ENCODE peak calls at places on chromosomes 4 and X, in seven cellular contexts. A, W, Q, K, M, F and L are unnamed samples.
A peak's percentile ranks its signal among the peaks of the same experiment; 100 is the strongest.

GRCh38 chr4:113645771-113646455 is 115.6 kb downstream of the CAMK2D start:
- DNase-seq in A (no peak), W (no peak), Q (peak; percentile 26), K (no peak), M (no peak), F (no peak), L (no peak)

GRCh38 chr4:39706829-39707511 is 9.0 kb downstream of the UBE2K start:
- DNase-seq in A (no peak), W (no peak), Q (no peak), K (no peak), M (no peak), F (no peak), L (peak; percentile 44)

GRCh38 chr4:129138762-129139496 is 43.0 kb downstream of the C4orf33 start:
- DNase-seq in A (no peak), W (no peak), Q (no peak), K (no peak), M (no peak), F (no peak), L (no peak)

GRCh38 chr4:22356996-22357596 is 158.8 kb downstream of the ADGRA3 start:
- DNase-seq in A (no peak), W (no peak), Q (no peak), K (no peak), M (no peak), F (no peak), L (no peak)

GRCh38 chr4:1075809-1076524 is 37.4 kb downstream of the RNF212 start:
- DNase-seq in A (no peak), W (no peak), Q (no peak), K (no peak), M (no peak), F (no peak), L (no peak)

GRCh38 chr4:64497526-64497925 is 88.3 kb upstream of the TECRL start:
- DNase-seq in A (no peak), W (no peak), Q (no peak), K (no peak), M (no peak), F (no peak), L (no peak)

GRCh38 chrX:43655151-43655676 is 885 bp upstream of the MAOA start:
- DNase-seq in A (no peak), W (peak; percentile 18), Q (no peak), K (peak; percentile 37), M (no peak), F (no peak), L (no peak)

GRCh38 chr4:137124278-137124932 is 407.9 kb downstream of the PCDH18 start:
- DNase-seq in A (no peak), W (no peak), Q (peak; percentile 94), K (no peak), M (no peak), F (no peak), L (no peak)

GRCh38 chrX:150200820-150201287 is 162.3 kb upstream of the MAMLD1 start:
- DNase-seq in A (no peak), W (no peak), Q (peak; percentile 33), K (peak; percentile 73), M (peak; percentile 52), F (peak; percentile 50), L (no peak)

GRCh38 chrX:13177921-13178320 is 133.5 kb upstream of the FAM9C start:
- DNase-seq in A (no peak), W (no peak), Q (no peak), K (no peak), M (no peak), F (no peak), L (no peak)

GRCh38 chr4:8516061-8516573 is 64.1 kb upstream of the GPR78 start:
- DNase-seq in A (no peak), W (no peak), Q (no peak), K (no peak), M (no peak), F (no peak), L (no peak)

GRCh38 chr4:185512516-185512915 is 22.8 kb downstream of the PDLIM3 start:
- DNase-seq in A (no peak), W (no peak), Q (no peak), K (no peak), M (no peak), F (no peak), L (no peak)

GRCh38 chrX:30713061-30713525 is 59.9 kb downstream of the GK start:
- DNase-seq in A (no peak), W (peak; percentile 11), Q (peak; percentile 4), K (peak; percentile 36), M (peak; percentile 23), F (peak; percentile 32), L (peak; percentile 51)

GRCh38 chr4:108703966-108704365 is 53.6 kb downstream of the OSTC start:
- DNase-seq in A (no peak), W (no peak), Q (no peak), K (no peak), M (no peak), F (no peak), L (no peak)

GRCh38 chr4:121749225-121749624 is 15.7 kb downstream of the SMIM43 start:
- DNase-seq in A (no peak), W (no peak), Q (no peak), K (no peak), M (no peak), F (no peak), L (no peak)

GRCh38 chr4:185344743-185345538 is 50.8 kb downstream of the LRP2BP start:
- DNase-seq in A (no peak), W (no peak), Q (no peak), K (no peak), M (no peak), F (no peak), L (no peak)

GRCh38 chr4:110087116-110087708 is 111.2 kb downstream of the ELOVL6 start:
- DNase-seq in A (no peak), W (no peak), Q (peak; percentile 9), K (no peak), M (no peak), F (no peak), L (no peak)

GRCh38 chrX:55919367-55920221 is 202.0 kb downstream of the RRAGB start:
- DNase-seq in A (no peak), W (peak; percentile 44), Q (no peak), K (no peak), M (no peak), F (no peak), L (no peak)

GRCh38 chrX:46710927-46711623 is 47.8 kb downstream of the SLC9A7 start:
- DNase-seq in A (no peak), W (no peak), Q (no peak), K (no peak), M (no peak), F (no peak), L (no peak)

GRCh38 chr4:74217365-74217764 is 59.4 kb downstream of the MTHFD2L start:
- DNase-seq in A (no peak), W (no peak), Q (no peak), K (no peak), M (no peak), F (no peak), L (no peak)

GRCh38 chrX:9048801-9049200 is 14.9 kb upstream of the FAM9B start:
- DNase-seq in A (no peak), W (no peak), Q (no peak), K (no peak), M (no peak), F (no peak), L (no peak)

GRCh38 chrX:154411981-154412340 is 622 bp downstream of the TAFAZZIN start:
- DNase-seq in A (no peak), W (peak; percentile 34), Q (no peak), K (peak; percentile 72), M (no peak), F (no peak), L (no peak)

GRCh38 chr4:7466904-7467303 is 32.2 kb upstream of the PSAPL1 start:
- DNase-seq in A (peak; percentile 52), W (no peak), Q (no peak), K (no peak), M (no peak), F (no peak), L (no peak)

GRCh38 chr4:158722291-158722916 is 792 bp downstream of the PPID start:
- DNase-seq in A (no peak), W (no peak), Q (no peak), K (no peak), M (no peak), F (no peak), L (no peak)

GRCh38 chr4:56680266-56680665 is 830 bp downstream of the HOPX start:
- DNase-seq in A (no peak), W (no peak), Q (no peak), K (no peak), M (no peak), F (no peak), L (no peak)

GRCh38 chr4:70575964-70576363 is 16.1 kb upstream of the AMBN start:
- DNase-seq in A (no peak), W (no peak), Q (no peak), K (no peak), M (no peak), F (no peak), L (no peak)

GRCh38 chr4:19259920-19260319 is 991.8 kb upstream of the SLIT2 start:
- DNase-seq in A (no peak), W (no peak), Q (no peak), K (no peak), M (no peak), F (no peak), L (no peak)

GRCh38 chr4:69860007-69860406 is at the start of gene SULT1E1:
- DNase-seq in A (no peak), W (no peak), Q (no peak), K (no peak), M (no peak), F (no peak), L (no peak)

GRCh38 chr4:110621839-110622751 is 782 bp downstream of the PITX2 start:
- DNase-seq in A (no peak), W (no peak), Q (no peak), K (no peak), M (no peak), F (no peak), L (no peak)

GRCh38 chrX:146238173-146238572 is 420.5 kb downstream of the SLITRK2 start:
- DNase-seq in A (no peak), W (no peak), Q (no peak), K (no peak), M (no peak), F (no peak), L (no peak)

GRCh38 chr4:169238445-169238844 is 32.3 kb downstream of the SH3RF1 start:
- DNase-seq in A (no peak), W (no peak), Q (no peak), K (no peak), M (no peak), F (no peak), L (no peak)

GRCh38 chrX:18927558-18927957 is 56.4 kb downstream of the PHKA2 start:
- DNase-seq in A (no peak), W (no peak), Q (no peak), K (no peak), M (no peak), F (no peak), L (no peak)

GRCh38 chrX:95907081-95907480 is 777.6 kb upstream of the DIAPH2 start:
- DNase-seq in A (no peak), W (no peak), Q (no peak), K (no peak), M (no peak), F (no peak), L (no peak)

GRCh38 chr4:17781072-17781830 is at the start of gene FAM184B:
- DNase-seq in A (no peak), W (no peak), Q (no peak), K (no peak), M (no peak), F (no peak), L (peak; percentile 70)

GRCh38 chr4:51894246-51894645 is 51.3 kb downstream of the DCUN1D4 start:
- DNase-seq in A (no peak), W (no peak), Q (no peak), K (no peak), M (no peak), F (no peak), L (no peak)

GRCh38 chr4:176875441-176875930 is 82.8 kb upstream of the VEGFC start:
- DNase-seq in A (no peak), W (no peak), Q (no peak), K (no peak), M (no peak), F (no peak), L (no peak)

GRCh38 chr4:6198768-6199343 is 1.5 kb downstream of the JAKMIP1 start:
- DNase-seq in A (no peak), W (no peak), Q (no peak), K (no peak), M (peak; percentile 24), F (peak; percentile 23), L (peak; percentile 82)